ENCODE peak calls at places on chromosomes 12 and 14, in seven cellular contexts. N is OCI-LY7, R is heart left ventricle, B is AG04450, T is upper lobe of left lung, S is cardiac muscle cell, J is suprapubic skin. P is an unnamed sample.

GRCh38 chr12:45458854-45459807 is 243.2 kb downstream of the ANO6 start:
- DNase-seq in N (no peak), R (no peak), B (no peak), T (no peak), S (peak), J (no peak), P (no peak)

GRCh38 chr12:3896851-3897351 is 23.7 kb upstream of the PARP11 start:
- DNase-seq in N (no peak), R (peak), B (no peak), T (peak), S (peak), J (no peak), P (no peak)

GRCh38 chr12:12095016-12095415 is 24.3 kb downstream of the BCL2L14 start:
- DNase-seq in N (no peak), R (no peak), B (no peak), T (no peak), S (peak), J (no peak), P (no peak)

GRCh38 chr14:50955373-50956043 is 11.2 kb upstream of the PYGL start:
- DNase-seq in N (peak), R (no peak), B (peak), T (peak), S (peak), J (no peak), P (no peak)

GRCh38 chr12:23084236-23084995 is 459.4 kb downstream of the ETNK1 start:
- DNase-seq in N (no peak), R (no peak), B (peak), T (no peak), S (peak), J (no peak), P (no peak)

GRCh38 chr12:14399871-14400270 is 34.4 kb downstream of the ATF7IP start:
- DNase-seq in N (no peak), R (no peak), B (no peak), T (no peak), S (peak), J (no peak), P (no peak)

GRCh38 chr14:104389326-104390220 is 190.0 kb upstream of the C14orf180 start:
- DNase-seq in N (peak), R (peak), B (no peak), T (peak), S (no peak), J (peak), P (no peak)

GRCh38 chr14:92356677-92357076 is 33.7 kb downstream of the SLC24A4 start:
- DNase-seq in N (peak), R (no peak), B (no peak), T (no peak), S (no peak), J (no peak), P (no peak)

GRCh38 chr12:47303207-47303606 is 223.4 kb upstream of the AMIGO2 start:
- DNase-seq in N (no peak), R (no peak), B (peak), T (no peak), S (no peak), J (no peak), P (no peak)

GRCh38 chr14:42606839-42607238 is 1000.2 kb downstream of the LRFN5 start:
- DNase-seq in N (no peak), R (no peak), B (no peak), T (no peak), S (no peak), J (no peak), P (no peak)

GRCh38 chr12:74646831-74647230 is 109.2 kb downstream of the ATXN7L3B start:
- DNase-seq in N (peak), R (no peak), B (no peak), T (no peak), S (peak), J (no peak), P (no peak)

GRCh38 chr14:73712540-73713141 is 1.5 kb downstream of the PNMA1 start:
- DNase-seq in N (peak), R (peak), B (no peak), T (no peak), S (peak), J (no peak), P (no peak)

GRCh38 chr12:92879698-92880322 is 49.3 kb downstream of the EEA1 start:
- DNase-seq in N (no peak), R (no peak), B (no peak), T (no peak), S (peak), J (no peak), P (no peak)

GRCh38 chr12:103832048-103832798 is 8.8 kb downstream of the NT5DC3 start:
- DNase-seq in N (peak), R (no peak), B (no peak), T (no peak), S (no peak), J (no peak), P (no peak)

GRCh38 chr12:6224550-6224949 is 24.4 kb downstream of the CD9 start:
- DNase-seq in N (peak), R (no peak), B (no peak), T (peak), S (peak), J (no peak), P (no peak)

GRCh38 chr14:22556021-22556989 is 32.7 kb downstream of the DAD1 start:
- DNase-seq in N (peak), R (peak), B (peak), T (peak), S (peak), J (peak), P (peak)

GRCh38 chr14:96799489-96800056 is 2.4 kb downstream of the VRK1 start:
- DNase-seq in N (no peak), R (no peak), B (no peak), T (no peak), S (no peak), J (no peak), P (no peak)

GRCh38 chr12:27331299-27331926 is 1.2 kb upstream of the BMAL2 start:
- DNase-seq in N (no peak), R (no peak), B (peak), T (peak), S (peak), J (no peak), P (no peak)

GRCh38 chr12:43893670-43894069 is 57.8 kb downstream of the TMEM117 start:
- DNase-seq in N (no peak), R (no peak), B (peak), T (no peak), S (no peak), J (no peak), P (no peak)

GRCh38 chr12:128043317-128043716 is 223.7 kb upstream of the TMEM132C start:
- DNase-seq in N (no peak), R (no peak), B (no peak), T (no peak), S (no peak), J (peak), P (no peak)

GRCh38 chr12:52050116-52050770 is 999 bp upstream of the NR4A1 start:
- DNase-seq in N (peak), R (no peak), B (no peak), T (peak), S (peak), J (no peak), P (no peak)

GRCh38 chr14:73166399-73166798 is 30.1 kb downstream of the PSEN1 start:
- DNase-seq in N (no peak), R (no peak), B (no peak), T (no peak), S (no peak), J (no peak), P (no peak)

GRCh38 chr12:64125913-64126312 is 96.2 kb downstream of the KICS2 start:
- DNase-seq in N (no peak), R (no peak), B (no peak), T (no peak), S (peak), J (no peak), P (no peak)

GRCh38 chr12:105440037-105440664 is 109.7 kb downstream of the C12orf75 start:
- DNase-seq in N (no peak), R (no peak), B (no peak), T (no peak), S (no peak), J (no peak), P (no peak)

GRCh38 chr12:8681129-8681902 is 16.5 kb upstream of the RIMKLB start:
- DNase-seq in N (no peak), R (peak), B (no peak), T (peak), S (peak), J (no peak), P (no peak)

GRCh38 chr12:49872781-49873181 is 29.9 kb upstream of the BCDIN3D start:
- DNase-seq in N (no peak), R (no peak), B (peak), T (no peak), S (peak), J (no peak), P (no peak)

GRCh38 chr12:31989987-31990386 is 30.8 kb downstream of the RESF1 start:
- DNase-seq in N (no peak), R (no peak), B (no peak), T (no peak), S (peak), J (no peak), P (no peak)

GRCh38 chr12:29610473-29611174 is 113.1 kb upstream of the OVCH1 start:
- DNase-seq in N (no peak), R (no peak), B (no peak), T (no peak), S (peak), J (no peak), P (no peak)

GRCh38 chr14:58861546-58861945 is 223.8 kb downstream of the DACT1 start:
- DNase-seq in N (no peak), R (no peak), B (no peak), T (no peak), S (peak), J (no peak), P (no peak)

GRCh38 chr14:103087343-103087835 is 3.4 kb downstream of the LBHD2 start:
- DNase-seq in N (no peak), R (no peak), B (no peak), T (no peak), S (no peak), J (no peak), P (no peak)

GRCh38 chr14:89617471-89618291 is 200.6 kb upstream of the FOXN3 start:
- DNase-seq in N (peak), R (no peak), B (no peak), T (peak), S (peak), J (no peak), P (no peak)

GRCh38 chr14:74975059-74975810 is 19.8 kb upstream of the PGF start:
- DNase-seq in N (no peak), R (peak), B (no peak), T (no peak), S (peak), J (no peak), P (no peak)

GRCh38 chr12:96720363-96720705 is 186.7 kb upstream of the NEDD1 start:
- DNase-seq in N (peak), R (no peak), B (no peak), T (no peak), S (peak), J (no peak), P (no peak)

GRCh38 chr14:64937821-64938193 is 4.7 kb downstream of the GPX2 start:
- DNase-seq in N (no peak), R (no peak), B (no peak), T (no peak), S (peak), J (no peak), P (no peak)

GRCh38 chr12:19304149-19304780 is 135.0 kb upstream of the AEBP2 start:
- DNase-seq in N (no peak), R (no peak), B (no peak), T (no peak), S (no peak), J (no peak), P (no peak)
- H3K27ac ChIP-seq in N (no peak), R (no peak), B (no peak), T (no peak), S (no peak), J (no peak), P (no peak)

GRCh38 chr12:70049596-70050360 is 193.5 kb upstream of the CNOT2 start:
- DNase-seq in N (peak), R (no peak), B (no peak), T (no peak), S (no peak), J (no peak), P (no peak)

GRCh38 chr12:70048521-70049245 is 194.6 kb upstream of the CNOT2 start:
- DNase-seq in N (peak), R (no peak), B (no peak), T (no peak), S (no peak), J (no peak), P (no peak)

GRCh38 chr12:70052931-70053497 is 190.2 kb upstream of the CNOT2 start:
- DNase-seq in N (no peak), R (no peak), B (no peak), T (peak), S (peak), J (no peak), P (no peak)

GRCh38 chr12:70052476-70052875 is 190.8 kb upstream of the CNOT2 start:
- DNase-seq in N (no peak), R (no peak), B (no peak), T (no peak), S (no peak), J (no peak), P (no peak)
- TF ChIP-seq CTCF in N (no peak), R (no peak), B (no peak), T (no peak), S (no peak), J (no peak), P (no peak)

GRCh38 chr12:57240926-57241555 is 9.9 kb downstream of the STAC3 start:
- DNase-seq in N (peak), R (no peak), B (no peak), T (no peak), S (no peak), J (no peak), P (no peak)
- H3K4me3 ChIP-seq in N (peak), R (peak), B (peak), T (peak), S (no peak), J (peak), P (peak)

GRCh38 chr14:68386950-68387779 is 405.7 kb downstream of the ZFP36L1 start:
- DNase-seq in N (no peak), R (no peak), B (no peak), T (no peak), S (peak), J (no peak), P (no peak)

GRCh38 chr14:68390731-68391130 is 402.1 kb downstream of the ZFP36L1 start:
- DNase-seq in N (no peak), R (no peak), B (no peak), T (no peak), S (no peak), J (no peak), P (no peak)

GRCh38 chr14:68392393-68393085 is 400.3 kb downstream of the ZFP36L1 start:
- DNase-seq in N (no peak), R (peak), B (no peak), T (peak), S (peak), J (no peak), P (no peak)

GRCh38 chr14:68391292-68392014 is 401.4 kb downstream of the ZFP36L1 start:
- DNase-seq in N (no peak), R (peak), B (no peak), T (no peak), S (peak), J (no peak), P (no peak)

DNA sequence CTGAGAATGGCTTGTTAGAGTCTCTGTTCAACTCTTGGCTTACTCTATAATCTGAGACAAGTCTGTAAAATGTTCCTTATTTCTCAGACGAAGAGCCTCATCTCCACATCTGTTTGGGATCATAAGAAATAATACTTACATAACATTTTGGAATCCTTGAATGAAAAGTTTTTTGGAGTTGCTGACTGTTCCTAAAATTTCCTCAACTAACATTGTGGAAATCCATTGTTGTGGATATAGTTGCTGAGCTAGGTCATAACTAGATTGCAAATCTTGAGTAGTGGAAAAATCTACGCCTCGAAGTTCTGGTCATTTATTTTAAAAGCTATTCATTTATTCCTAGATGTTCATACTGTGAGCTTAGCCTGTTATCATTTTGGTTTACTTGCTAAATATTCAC is 402.9 kb downstream of the ZFP36L1 start:
- DNase-seq in N (no peak), R (no peak), B (no peak), T (no peak), S (no peak), J (no peak), P (no peak)
- H3K27ac ChIP-seq in N (no peak), R (peak), B (no peak), T (no peak), S (no peak), J (no peak), P (peak)

GRCh38 chr12:94983321-94983720 is 20.2 kb downstream of the NDUFA12 start:
- DNase-seq in N (no peak), R (no peak), B (no peak), T (no peak), S (no peak), J (no peak), P (no peak)

GRCh38 chr12:94982456-94982855 is 21.0 kb downstream of the NDUFA12 start:
- DNase-seq in N (no peak), R (no peak), B (no peak), T (no peak), S (no peak), J (no peak), P (no peak)

GRCh38 chr12:94979941-94980340 is 23.6 kb downstream of the NDUFA12 start:
- DNase-seq in N (no peak), R (no peak), B (no peak), T (no peak), S (no peak), J (no peak), P (no peak)

GRCh38 chr12:94977766-94978468 is 25.6 kb downstream of the NDUFA12 start:
- DNase-seq in N (no peak), R (no peak), B (no peak), T (no peak), S (no peak), J (no peak), P (no peak)

DNA sequence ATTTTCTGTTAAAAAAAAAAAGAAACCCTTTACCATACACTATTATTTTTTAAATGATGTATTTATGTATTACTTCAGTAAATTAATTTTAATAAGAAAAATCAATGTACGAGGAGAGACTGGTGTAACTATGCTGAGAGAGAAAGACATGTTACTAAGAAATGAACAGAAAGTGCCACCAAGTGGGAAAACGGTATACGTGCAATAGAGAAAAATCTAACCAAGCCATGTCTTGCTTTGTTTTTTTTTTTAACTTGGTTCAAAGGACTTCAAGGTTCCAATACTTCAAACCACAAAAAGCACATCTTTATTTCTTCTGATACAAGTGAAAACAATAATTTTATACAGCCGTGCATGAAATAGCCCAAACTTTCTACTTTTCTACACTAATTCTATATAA is 22.9 kb downstream of the NDUFA12 start:
- DNase-seq in N (peak), R (no peak), B (no peak), T (no peak), S (peak), J (no peak), P (no peak)
- TF ChIP-seq CTCF in N (peak), R (peak), B (peak), T (no peak), S (peak), J (no peak), P (no peak)